ENCODE peak calls at places on chromosomes 3 and 15, in six cellular contexts. M, C, L, X, A and R are unnamed samples.
A peak's percentile ranks its signal among the peaks of the same experiment; 100 is the strongest.

GRCh38 chr3:185998136-185998535 is 60.3 kb upstream of the TRA2B start:
- DNase-seq in M (no peak), C (no peak), L (no peak), X (no peak), A (no peak), R (no peak)

GRCh38 chr3:196894557-196895295 is 27.0 kb downstream of the SENP5 start:
- DNase-seq in M (no peak), C (no peak), L (no peak), X (no peak), A (no peak), R (no peak)

GRCh38 chr15:97783240-97783639 is 177.3 kb upstream of the ARRDC4 start:
- DNase-seq in M (no peak), C (no peak), L (no peak), X (no peak), A (no peak), R (no peak)

GRCh38 chr15:78069052-78069414 is 8.5 kb downstream of the TBC1D2B start:
- DNase-seq in M (no peak), C (no peak), L (no peak), X (no peak), A (no peak), R (no peak)

GRCh38 chr15:81968691-81969090 is 77.1 kb downstream of the MEX3B start:
- DNase-seq in M (no peak), C (no peak), L (no peak), X (no peak), A (no peak), R (no peak)

GRCh38 chr3:46422617-46423016 is 15.6 kb downstream of the CCRL2 start:
- DNase-seq in M (no peak), C (peak; percentile 77), L (no peak), X (peak; percentile 36), A (no peak), R (no peak)

GRCh38 chr3:122151480-122151879 is 32.0 kb upstream of the CASR start:
- DNase-seq in M (no peak), C (no peak), L (no peak), X (no peak), A (no peak), R (no peak)

GRCh38 chr3:25582242-25582641 is 82.5 kb downstream of the TOP2B start:
- DNase-seq in M (no peak), C (peak; percentile 82), L (no peak), X (no peak), A (peak; percentile 38), R (no peak)

GRCh38 chr3:152204218-152204617 is 64.5 kb upstream of the MBNL1 start:
- DNase-seq in M (no peak), C (no peak), L (no peak), X (no peak), A (no peak), R (no peak)

GRCh38 chr3:155202626-155203025 is 90.9 kb downstream of the STRIT1 start:
- DNase-seq in M (no peak), C (no peak), L (no peak), X (no peak), A (peak; percentile 15), R (no peak)

GRCh38 chr3:3015472-3016089 is 94.6 kb downstream of the IL5RA start:
- DNase-seq in M (no peak), C (no peak), L (no peak), X (no peak), A (no peak), R (peak; percentile 12)

GRCh38 chr3:112814256-112814655 is 32.4 kb downstream of the CD200R1L start:
- DNase-seq in M (no peak), C (peak; percentile 5), L (no peak), X (peak; percentile 27), A (peak; percentile 72), R (no peak)

GRCh38 chr3:109081746-109082510 is 36.0 kb downstream of the MORC1 start:
- DNase-seq in M (peak; percentile 38), C (peak; percentile 9), L (no peak), X (no peak), A (peak; percentile 5), R (peak; percentile 80)